ENCODE peak calls at places on chromosomes 1 and 21, in four cellular contexts. I is foreskin melanocyte, W is ureter, Q is NCI-H2081. R is an unnamed sample.

GRCh38 chr1:221511797-221512196 is 230.1 kb downstream of the DUSP10 start:
- DNase-seq in I (no peak), W (no peak), Q (no peak), R (peak; percentile 46)

GRCh38 chr21:39183272-39184049 is at the start of gene PSMG1:
- DNase-seq in W (peak; percentile 94), I (peak; percentile 83), Q (peak; percentile 88), R (peak; percentile 96)

GRCh38 chr1:41504126-41505035 is 19.9 kb upstream of the EDN2 start:
- DNase-seq in W (no peak), Q (peak; percentile 42), I (no peak), R (peak; percentile 84)

GRCh38 chr1:42742617-42743301 is 2.7 kb upstream of the CLDN19 start:
- DNase-seq in W (no peak), I (no peak), Q (no peak), R (no peak)

GRCh38 chr1:90761156-90761555 is 44.1 kb upstream of the BARHL2 start:
- DNase-seq in W (no peak), I (no peak), Q (no peak), R (no peak)

GRCh38 chr1:230700132-230700531 is 13.8 kb downstream of the AGT start:
- DNase-seq in W (no peak), I (no peak), Q (no peak), R (no peak)

GRCh38 chr1:79353224-79353623 is 346.7 kb upstream of the ADGRL4 start:
- DNase-seq in W (no peak), Q (no peak), I (peak; percentile 59), R (peak; percentile 70)

GRCh38 chr21:23245231-23245630 is 2247.0 kb downstream of the NCAM2 start:
- DNase-seq in Q (no peak), W (no peak), I (no peak), R (no peak)

GRCh38 chr1:25615172-25615541 is 1.4 kb upstream of the MAN1C1 start:
- DNase-seq in I (no peak), W (no peak), Q (no peak), R (no peak)

GRCh38 chr21:21715286-21715969 is 717.2 kb downstream of the NCAM2 start:
- DNase-seq in Q (no peak), W (no peak), I (peak; percentile 43), R (no peak)

GRCh38 chr1:30040081-30041019 is 683.0 kb downstream of the MATN1 start:
- DNase-seq in W (peak; percentile 38), Q (no peak), I (no peak), R (no peak)

GRCh38 chr1:165452336-165453130 is 7.6 kb upstream of the RXRG start:
- DNase-seq in I (no peak), W (peak; percentile 17), Q (no peak), R (peak; percentile 69)

GRCh38 chr1:20266642-20267041 is 24.0 kb upstream of the VWA5B1 start:
- DNase-seq in Q (no peak), I (no peak), W (no peak), R (no peak)

GRCh38 chr1:231612393-231613089 is 14.0 kb upstream of the DISC1 start:
- DNase-seq in W (no peak), I (no peak), Q (no peak), R (no peak)

GRCh38 chr1:22503721-22504410 is 52.2 kb downstream of the ZBTB40 start:
- DNase-seq in W (no peak), I (no peak), Q (no peak), R (no peak)

GRCh38 chr1:58922302-58923089 is 138.6 kb upstream of the JUN start:
- DNase-seq in I (no peak), W (peak; percentile 92), Q (no peak), R (no peak)

GRCh38 chr1:59195151-59195550 is 101.7 kb upstream of the FGGY start:
- DNase-seq in W (no peak), I (no peak), Q (no peak), R (no peak)

GRCh38 chr21:10272216-10272615 is 249.2 kb upstream of the TPTE start:
- DNase-seq in W (no peak), Q (no peak), I (no peak), R (no peak)